ENCODE peak calls at places on chromosomes 3 and 15, in seven cellular contexts. I is H9, S is IMR-90, Q is H1, F is neuronal stem cell, J is mesendoderm, U is trophoblast cell. N is an unnamed sample.
A peak's percentile ranks its signal among the peaks of the same experiment; 100 is the strongest.

GRCh38 chr3:9955611-9956352 is 3.6 kb upstream of the PRRT3 start:
- DNase-seq in I (peak; percentile 5), S (no peak), Q (no peak), F (no peak), J (no peak), U (no peak), N (no peak)

GRCh38 chr3:159229161-159229560 is 427.3 kb downstream of the MFSD1 start:
- DNase-seq in I (no peak), S (no peak), Q (no peak), F (no peak), J (peak; percentile 1), U (no peak), N (no peak)

GRCh38 chr15:64892850-64893403 is 18.8 kb upstream of the ANKDD1A start:
- DNase-seq in I (peak; percentile 21), S (no peak), Q (no peak), F (no peak), J (no peak), U (no peak), N (no peak)

GRCh38 chr15:45715528-45715927 is 80.7 kb downstream of the SQOR start:
- DNase-seq in I (no peak), S (peak; percentile 32), Q (no peak), F (no peak), J (peak; percentile 63), U (no peak), N (peak; percentile 23)

GRCh38 chr3:35773398-35773797 is 134.1 kb downstream of the ARPP21 start:
- DNase-seq in I (no peak), S (no peak), Q (no peak), F (no peak), J (no peak), U (no peak), N (no peak)

GRCh38 chr15:85168642-85169173 is 187.1 kb downstream of the PDE8A start:
- DNase-seq in I (peak; percentile 96), S (peak; percentile 8), Q (peak; percentile 82), F (peak; percentile 18), J (peak; percentile 85), U (peak; percentile 37), N (no peak)

GRCh38 chr15:64686130-64686735 is 89.2 kb downstream of the RBPMS2 start:
- DNase-seq in I (peak; percentile 35), S (peak; percentile 63), Q (no peak), F (peak; percentile 60), J (peak; percentile 77), U (peak; percentile 88), N (peak; percentile 72)

GRCh38 chr3:98726084-98726483 is 37.1 kb upstream of the ST3GAL6 start:
- DNase-seq in I (no peak), S (peak; percentile 68), Q (no peak), F (no peak), J (no peak), U (peak; percentile 75), N (no peak)

GRCh38 chr3:2485027-2485375 is 386.3 kb downstream of the CNTN4 start:
- DNase-seq in I (no peak), S (no peak), Q (no peak), F (no peak), J (no peak), U (no peak), N (no peak)

GRCh38 chr3:170707899-170708298 is 122.0 kb upstream of the SLC7A14 start:
- DNase-seq in I (no peak), S (no peak), Q (no peak), F (no peak), J (peak; percentile 65), U (peak; percentile 91), N (no peak)

GRCh38 chr15:75948761-75949296 is 45.2 kb downstream of the FBXO22 start:
- DNase-seq in I (no peak), S (no peak), Q (no peak), F (no peak), J (no peak), U (peak; percentile 75), N (no peak)

GRCh38 chr3:3705090-3705775 is 94.0 kb upstream of the LRRN1 start:
- DNase-seq in I (no peak), S (no peak), Q (peak; percentile 47), F (peak; percentile 27), J (peak; percentile 47), U (no peak), N (no peak)

GRCh38 chr3:185995352-185995751 is 57.5 kb upstream of the TRA2B start:
- DNase-seq in I (no peak), S (peak; percentile 91), Q (no peak), F (no peak), J (no peak), U (peak; percentile 24), N (no peak)

GRCh38 chr15:98772895-98773294 is 124.6 kb downstream of the IGF1R start:
- DNase-seq in I (no peak), S (no peak), Q (no peak), F (no peak), J (no peak), U (no peak), N (no peak)

GRCh38 chr3:9224490-9224889 is 25.0 kb downstream of the SRGAP3 start:
- DNase-seq in I (no peak), S (no peak), Q (no peak), F (no peak), J (peak; percentile 37), U (no peak), N (no peak)

GRCh38 chr3:69368129-69368741 is 17.7 kb downstream of the FRMD4B start:
- DNase-seq in I (no peak), S (no peak), Q (no peak), F (no peak), J (no peak), U (peak; percentile 70), N (peak; percentile 57)

GRCh38 chr3:118842147-118842863 is 192.3 kb downstream of the IGSF11 start:
- DNase-seq in I (no peak), S (no peak), Q (no peak), F (peak; percentile 2), J (peak; percentile 59), U (no peak), N (peak; percentile 22)

GRCh38 chr3:135487261-135487660 is 478.3 kb upstream of the PPP2R3A start:
- DNase-seq in I (no peak), S (no peak), Q (no peak), F (no peak), J (no peak), U (no peak), N (no peak)

GRCh38 chr15:48803877-48804276 is 7.0 kb downstream of the CEP152 start:
- DNase-seq in I (no peak), S (no peak), Q (no peak), F (no peak), J (no peak), U (no peak), N (no peak)

GRCh38 chr3:32797776-32798175 is 20.0 kb upstream of the TRIM71 start:
- DNase-seq in I (no peak), S (no peak), Q (no peak), F (no peak), J (peak; percentile 38), U (peak; percentile 57), N (no peak)

GRCh38 chr3:127443581-127444375 is 146.8 kb downstream of the TPRA1 start:
- DNase-seq in I (peak; percentile 24), S (no peak), Q (peak; percentile 36), F (no peak), J (no peak), U (no peak), N (no peak)

GRCh38 chr3:71614869-71615268 is 31.3 kb upstream of the FOXP1 start:
- DNase-seq in I (no peak), S (no peak), Q (no peak), F (no peak), J (no peak), U (no peak), N (no peak)

GRCh38 chr3:129795596-129795995 is 97.9 kb downstream of the TMCC1 start:
- DNase-seq in I (no peak), S (peak; percentile 36), Q (no peak), F (no peak), J (peak; percentile 41), U (peak; percentile 97), N (peak; percentile 3)

GRCh38 chr15:73570355-73571032 is 62.7 kb downstream of the NPTN start:
- DNase-seq in I (no peak), S (no peak), Q (no peak), F (no peak), J (no peak), U (no peak), N (no peak)
- H3K18ac ChIP-seq in I (no peak overlapping the region), S (no peak overlapping the region), Q (no peak overlapping the region), F (no peak overlapping the region), J (no peak overlapping the region), U (no peak overlapping the region), N (no peak overlapping the region)

GRCh38 chr3:149384167-149384566 is 6.7 kb upstream of the TM4SF1 start:
- DNase-seq in I (no peak), S (no peak), Q (no peak), F (no peak), J (no peak), U (no peak), N (no peak)

GRCh38 chr3:149382091-149382467 is 4.6 kb upstream of the TM4SF1 start:
- DNase-seq in I (no peak), S (peak; percentile 96), Q (no peak), F (no peak), J (no peak), U (peak; percentile 61), N (peak; percentile 76)

GRCh38 chr3:149381173-149382090 is 4.0 kb upstream of the TM4SF1 start:
- DNase-seq in I (no peak), S (no peak), Q (no peak), F (no peak), J (no peak), U (no peak), N (no peak)

GRCh38 chr3:149383703-149384102 is 6.3 kb upstream of the TM4SF1 start:
- DNase-seq in I (no peak), S (no peak), Q (no peak), F (no peak), J (no peak), U (no peak), N (no peak)

DNA sequence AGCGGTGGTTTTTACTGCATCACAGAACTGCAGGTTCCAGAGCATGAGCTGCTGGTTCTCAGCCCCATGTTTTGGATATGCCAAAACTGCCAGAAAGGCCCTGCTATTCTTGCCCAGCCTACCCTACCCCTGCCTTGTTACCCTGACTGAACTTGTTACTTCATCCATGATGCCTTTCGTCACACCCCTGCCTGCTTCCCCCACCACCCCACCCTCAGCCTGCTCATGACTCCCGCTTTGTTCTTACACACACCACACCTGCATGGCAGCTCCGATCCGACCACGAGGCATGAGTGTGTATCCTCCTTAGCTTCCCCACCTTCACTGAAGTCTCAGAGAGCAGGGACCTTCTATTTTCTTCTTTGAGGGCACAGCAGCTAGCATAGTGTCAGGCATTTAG is 5.1 kb upstream of the TM4SF1 start:
- DNase-seq in I (no peak), S (no peak), Q (no peak), F (no peak), J (no peak), U (no peak), N (no peak)
- H3K18ac ChIP-seq in I (no peak overlapping the region), S (peak overlapping the region; percentile 98), Q (no peak overlapping the region), F (no peak overlapping the region), J (no peak overlapping the region), U (peak overlapping the region; percentile 29), N (peak overlapping the region; percentile 19)

GRCh38 chr3:133899309-133899708 is 3.6 kb upstream of the RAB6B start:
- DNase-seq in I (no peak), S (no peak), Q (no peak), F (no peak), J (no peak), U (no peak), N (no peak)
- H3K18ac ChIP-seq in I (no peak overlapping the region), S (no peak overlapping the region), Q (no peak overlapping the region), F (no peak overlapping the region), J (no peak overlapping the region), U (no peak overlapping the region), N (no peak overlapping the region)

DNA sequence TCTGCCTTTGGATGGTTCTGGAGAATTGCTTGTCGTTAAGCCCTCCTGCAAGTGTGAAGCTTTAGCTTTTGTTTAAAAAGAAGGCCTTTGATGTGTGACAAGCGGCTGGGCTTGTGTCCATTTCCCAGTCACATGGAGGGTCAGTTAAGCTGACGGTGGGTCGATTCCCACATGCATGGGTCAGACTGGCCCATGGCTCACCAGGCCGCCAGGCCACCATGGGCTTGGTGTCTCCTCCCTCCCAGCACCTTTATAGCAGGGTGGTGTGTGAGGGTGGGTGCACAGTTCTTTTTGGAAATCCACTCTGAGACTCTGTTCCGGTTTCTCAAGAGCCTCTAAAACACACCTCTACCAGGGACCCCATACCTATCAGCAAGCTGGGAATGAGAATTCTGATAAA is 67.2 kb downstream of the SCN5A start:
- DNase-seq in I (no peak), S (no peak), Q (peak; percentile 39), F (no peak), J (no peak), U (no peak), N (no peak)
- H3K18ac ChIP-seq in I (no peak overlapping the region), S (no peak overlapping the region), Q (no peak overlapping the region), F (no peak overlapping the region), J (no peak overlapping the region), U (no peak overlapping the region), N (no peak overlapping the region)